ENCODE peak calls at places on chromosomes 1 and 21, in nine cellular contexts. E is stomach; S is neural progenitor cell; U is naive thymus-derived CD4-positive, alpha-beta T cell; B is IMR-90; A is esophagus squamous epithelium; N is HFF-Myc; C is BJ; V is GM06990. H is an unnamed sample.

GRCh38 chr1:196464545-196464944 is 143.7 kb downstream of the KCNT2 start:
- DNase-seq in A (no peak), U (no peak), V (no peak), E (no peak), N (peak; percentile 6), S (no peak), C (peak; percentile 39), B (peak; percentile 31), H (no peak)

GRCh38 chr1:39272027-39272790 is 67.7 kb downstream of the MACF1 start:
- DNase-seq in E (no peak), A (no peak), S (no peak), V (peak; percentile 65), U (no peak), N (no peak), C (no peak), B (peak; percentile 53), H (peak; percentile 87)

GRCh38 chr21:25191141-25191540 is 416.1 kb downstream of the MRPL39 start:
- DNase-seq in N (no peak), U (no peak), S (no peak), E (no peak), C (no peak), V (peak; percentile 67), A (no peak), B (no peak), H (no peak)

GRCh38 chr1:41670558-41670957 is 186.1 kb upstream of the EDN2 start:
- DNase-seq in V (no peak), A (no peak), S (no peak), E (no peak), B (peak; percentile 87), N (peak; percentile 36), U (no peak), C (no peak), H (no peak)

GRCh38 chr1:200960236-200960947 is 63.1 kb downstream of the KIF21B start:
- DNase-seq in V (no peak), C (no peak), N (no peak), E (no peak), U (no peak), S (no peak), A (no peak), B (no peak), H (no peak)

GRCh38 chr21:37008705-37009104 is 2.2 kb downstream of the RIPPLY3 start:
- DNase-seq in C (no peak), A (no peak), E (no peak), U (no peak), V (no peak), S (peak; percentile 52), B (no peak), N (no peak), H (no peak)

GRCh38 chr1:43410571-43410970 is 20.9 kb downstream of the SZT2 start:
- DNase-seq in E (no peak), S (no peak), A (no peak), N (no peak), U (no peak), V (no peak), B (no peak), C (no peak), H (no peak)

GRCh38 chr1:17567582-17567981 is 28.1 kb downstream of the ARHGEF10L start:
- DNase-seq in V (no peak), S (no peak), A (no peak), U (no peak), B (peak; percentile 64), N (peak; percentile 20), C (peak; percentile 47), E (no peak), H (no peak)

GRCh38 chr1:65681101-65681500 is 111.6 kb upstream of the PDE4B start:
- DNase-seq in N (peak; percentile 16), S (no peak), E (no peak), B (peak; percentile 70), A (no peak), U (no peak), V (no peak), C (no peak), H (no peak)

GRCh38 chr1:25711555-25712298 is 88.3 kb upstream of the SELENON start:
- DNase-seq in C (no peak), A (no peak), N (no peak), E (no peak), V (no peak), B (peak; percentile 92), U (no peak), S (no peak), H (no peak)

GRCh38 chr1:230196077-230196476 is 129.0 kb downstream of the GALNT2 start:
- DNase-seq in N (no peak), V (no peak), A (no peak), E (peak; percentile 4), B (no peak), C (no peak), U (no peak), S (no peak), H (no peak)

GRCh38 chr1:89896105-89896942 is 75.5 kb downstream of the LRRC8D start:
- DNase-seq in N (no peak), U (no peak), S (no peak), A (no peak), V (no peak), B (no peak), C (no peak), E (no peak), H (no peak)

GRCh38 chr1:30778156-30778978 is 20.8 kb upstream of the LAPTM5 start:
- DNase-seq in E (peak; percentile 44), U (no peak), N (peak; percentile 48), B (peak; percentile 85), C (no peak), A (no peak), S (no peak), V (no peak), H (no peak)

DNA sequence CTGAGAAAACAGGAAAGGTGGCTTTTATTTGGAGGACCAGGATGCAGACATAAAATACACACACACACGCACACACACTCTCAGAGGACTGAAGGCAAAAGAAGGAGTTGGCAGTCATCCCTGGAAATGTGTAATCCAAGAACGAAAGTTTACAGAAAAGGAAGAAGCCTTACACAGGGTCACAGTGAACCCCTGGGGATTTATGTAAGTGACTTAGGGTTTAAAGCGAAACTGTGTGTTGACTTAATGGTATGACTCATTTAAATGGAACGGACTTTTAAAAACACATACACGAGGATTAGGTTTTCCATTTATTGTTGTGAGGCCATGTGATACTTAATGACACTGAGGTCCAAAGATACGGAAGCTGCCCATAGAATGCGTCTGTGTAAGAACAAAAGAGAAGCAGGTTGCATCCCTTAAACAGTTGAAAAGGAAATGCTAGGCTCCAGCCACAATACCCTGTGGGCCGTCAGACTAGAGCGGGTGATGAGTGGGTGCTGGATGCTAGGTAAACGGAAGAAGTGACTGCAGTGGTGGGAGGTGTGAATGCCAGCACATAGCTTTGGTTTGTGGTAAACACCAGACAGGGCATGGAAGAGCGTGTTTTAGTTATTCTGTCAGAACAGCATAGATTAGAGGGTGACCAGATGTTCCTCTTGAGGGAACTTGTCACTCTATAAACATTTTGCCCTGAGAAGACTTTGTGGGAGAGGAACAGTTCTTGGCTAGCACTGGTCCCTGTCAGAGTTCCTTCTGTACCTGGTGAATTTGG is 21.6 kb upstream of the BCL10 start:
- DNase-seq in C (peak; percentile 97), B (peak; percentile 100), A (no peak), E (peak; percentile 59), U (no peak), S (no peak), V (peak; percentile 55), N (peak; percentile 100), H (no peak)
- H3K4me3 ChIP-seq in C (no peak overlapping the region), B (peak overlapping the region; percentile 17), A (peak overlapping the region; percentile 41), E (no peak overlapping the region), U (no peak overlapping the region), S (no peak overlapping the region), V (no peak overlapping the region), N (no peak overlapping the region), H (no peak overlapping the region)

DNA sequence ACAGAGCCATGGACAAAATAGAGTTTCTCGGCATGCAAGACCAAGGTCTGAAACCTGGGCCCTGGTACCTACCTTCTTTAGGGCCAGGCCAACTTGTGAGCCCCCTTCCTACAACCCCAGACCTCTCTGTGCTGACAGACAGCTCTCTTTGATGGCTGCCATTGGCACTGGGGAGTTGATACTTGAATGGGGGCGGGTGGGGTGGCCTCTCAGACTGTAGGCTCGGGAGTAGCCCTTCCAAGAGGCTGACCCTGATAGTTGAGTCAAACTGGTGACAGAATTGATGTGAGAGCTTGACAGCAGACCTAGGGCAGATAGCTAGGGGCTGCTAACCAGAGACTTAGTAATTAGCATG is 44.7 kb upstream of the PSEN2 start:
- DNase-seq in E (no peak), V (no peak), A (no peak), C (no peak), B (no peak), S (no peak), U (no peak), N (no peak), H (no peak)
- H3K4me3 ChIP-seq in E (no peak overlapping the region), V (no peak overlapping the region), A (no peak overlapping the region), C (no peak overlapping the region), B (no peak overlapping the region), S (no peak overlapping the region), U (no peak overlapping the region), N (no peak overlapping the region), H (no peak overlapping the region)

GRCh38 chr21:16196521-16197208 is 466.9 kb downstream of the USP25 start:
- DNase-seq in C (no peak), A (no peak), V (peak; percentile 22), S (no peak), B (no peak), U (no peak), E (no peak), N (no peak), H (no peak)
- H3K4me3 ChIP-seq in C (peak overlapping the region; percentile 7), A (peak overlapping the region; percentile 62), V (no peak overlapping the region), S (no peak overlapping the region), B (no peak overlapping the region), U (no peak overlapping the region), E (peak overlapping the region; percentile 37), N (peak overlapping the region; percentile 59), H (peak overlapping the region; percentile 66)

GRCh38 chr1:99647460-99647859 is 1.5 kb downstream of the PALMD start:
- DNase-seq in B (no peak), V (no peak), A (no peak), S (no peak), E (no peak), U (no peak), N (no peak), C (no peak), H (no peak)

GRCh38 chr1:99650021-99650420 is 4.1 kb downstream of the PALMD start:
- DNase-seq in A (no peak), N (no peak), C (no peak), S (no peak), B (no peak), V (no peak), U (no peak), E (no peak), H (no peak)

GRCh38 chr1:99646885-99647284 is 972 bp downstream of the PALMD start:
- DNase-seq in U (no peak), E (no peak), S (no peak), A (no peak), V (no peak), N (no peak), B (no peak), C (no peak), H (no peak)

GRCh38 chr1:99645699-99646531 is at the start of gene PALMD:
- DNase-seq in E (peak; percentile 51), S (peak; percentile 19), A (no peak), N (no peak), C (no peak), B (peak; percentile 15), V (no peak), U (no peak), H (no peak)

DNA sequence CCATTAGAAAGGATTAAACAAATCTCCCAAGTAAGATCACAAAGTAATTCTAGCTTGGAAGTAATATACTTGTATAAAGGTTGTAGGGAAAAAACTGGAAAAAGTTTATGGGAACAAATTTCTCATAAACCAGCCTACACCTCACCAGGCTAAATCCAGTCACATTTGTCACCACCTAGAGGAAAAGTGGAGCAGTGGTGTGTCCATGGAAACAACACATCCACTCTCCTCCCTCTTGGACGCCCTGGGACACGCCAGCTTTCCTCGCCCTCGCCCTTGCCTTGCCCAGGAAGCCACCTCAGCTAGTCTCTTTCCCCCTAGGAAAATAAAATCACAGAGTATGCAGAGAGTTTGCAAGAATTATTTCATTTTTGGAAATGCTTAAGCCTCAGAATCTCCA is 2.2 kb downstream of the PALMD start:
- DNase-seq in N (no peak), S (no peak), A (no peak), E (no peak), B (no peak), U (no peak), V (no peak), C (no peak), H (no peak)
- H3K4me3 ChIP-seq in N (no peak overlapping the region), S (no peak overlapping the region), A (peak overlapping the region; percentile 63), E (no peak overlapping the region), B (no peak overlapping the region), U (no peak overlapping the region), V (no peak overlapping the region), C (no peak overlapping the region), H (no peak overlapping the region)

H was measured in MM.1S.